ENCODE peak calls at places on chromosomes 11 and 22, in four cellular contexts. B, Q, U and L are unnamed samples.

GRCh38 chr11:45144126-45145082 is 2.0 kb upstream of the PRDM11 start:
- DNase-seq in B (no peak), U (no peak), Q (no peak), L (no peak)

GRCh38 chr11:117717485-117718314 is 79.3 kb downstream of the DSCAML1 start:
- DNase-seq in B (peak), Q (peak), U (no peak), L (peak)

GRCh38 chr11:122853261-122853660 is 15.0 kb downstream of the CRTAM start:
- DNase-seq in Q (no peak), U (no peak), B (no peak), L (no peak)

GRCh38 chr11:35615911-35616900 is 2.1 kb upstream of the FJX1 start:
- DNase-seq in B (peak), Q (no peak), U (no peak), L (peak)

GRCh38 chr11:120383518-120384155 is 47.4 kb downstream of the ARHGEF12 start:
- DNase-seq in B (no peak), Q (no peak), U (no peak), L (no peak)

GRCh38 chr11:98793276-98793675 is 227.5 kb upstream of the CNTN5 start:
- DNase-seq in U (no peak), B (no peak), Q (no peak), L (no peak)

GRCh38 chr11:122267602-122268001 is 151.6 kb upstream of the BLID start:
- DNase-seq in U (no peak), Q (no peak), B (peak), L (no peak)

GRCh38 chr11:35525501-35526175 is at the start of gene PAMR1:
- DNase-seq in U (peak), Q (peak), B (peak), L (no peak)

GRCh38 chr11:61904539-61905048 is 12.8 kb downstream of the RAB3IL1 start:
- DNase-seq in Q (peak), B (peak), U (no peak), L (no peak)

GRCh38 chr11:126080206-126080941 is 17.7 kb upstream of the CDON start:
- DNase-seq in B (no peak), Q (peak), U (no peak), L (no peak)

GRCh38 chr11:548700-549603 is 11.6 kb downstream of the LMNTD2 start:
- DNase-seq in B (no peak), Q (no peak), U (no peak), L (no peak)

GRCh38 chr11:131710511-131710910 is 340.1 kb downstream of the NTM start:
- DNase-seq in U (no peak), Q (no peak), B (no peak), L (no peak)

GRCh38 chr11:116226731-116227130 is 546.1 kb downstream of the BUD13 start:
- DNase-seq in B (no peak), U (no peak), Q (no peak), L (no peak)

GRCh38 chr22:22554324-22555284 is 4.5 kb downstream of the PRAME start:
- DNase-seq in B (no peak), U (no peak), Q (no peak), L (no peak)

GRCh38 chr11:57425565-57426438 is 1.1 kb downstream of the SLC43A3 start:
- DNase-seq in B (no peak), U (peak), Q (peak), L (no peak)

GRCh38 chr22:23279781-23280180 is 99.5 kb downstream of the BCR start:
- DNase-seq in Q (no peak), U (no peak), B (no peak), L (no peak)

DNA sequence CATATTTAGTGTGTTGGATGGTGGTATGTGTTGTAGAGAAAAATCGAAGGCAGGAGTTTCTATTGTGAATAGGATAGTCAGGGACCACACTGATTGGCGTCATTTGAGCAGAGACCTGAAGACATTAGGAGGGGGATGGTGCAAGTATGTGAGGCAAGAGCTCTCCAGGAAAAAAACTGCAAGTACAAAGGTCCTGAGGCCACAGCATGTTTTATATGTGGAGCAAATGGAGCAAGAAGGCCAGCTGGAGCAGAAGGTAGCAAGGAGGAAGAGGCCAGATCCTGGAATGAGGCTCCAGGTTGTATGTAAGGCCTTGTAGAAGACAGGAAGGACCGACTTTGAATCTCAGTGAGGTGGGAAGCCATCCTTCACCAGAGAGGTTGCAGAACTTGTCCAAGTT is 14.2 kb upstream of the MICALL1 start:
- DNase-seq in U (no peak), B (no peak), Q (no peak), L (no peak)
- H3K27ac ChIP-seq in U (no peak), B (no peak), Q (peak), L (peak)

DNA sequence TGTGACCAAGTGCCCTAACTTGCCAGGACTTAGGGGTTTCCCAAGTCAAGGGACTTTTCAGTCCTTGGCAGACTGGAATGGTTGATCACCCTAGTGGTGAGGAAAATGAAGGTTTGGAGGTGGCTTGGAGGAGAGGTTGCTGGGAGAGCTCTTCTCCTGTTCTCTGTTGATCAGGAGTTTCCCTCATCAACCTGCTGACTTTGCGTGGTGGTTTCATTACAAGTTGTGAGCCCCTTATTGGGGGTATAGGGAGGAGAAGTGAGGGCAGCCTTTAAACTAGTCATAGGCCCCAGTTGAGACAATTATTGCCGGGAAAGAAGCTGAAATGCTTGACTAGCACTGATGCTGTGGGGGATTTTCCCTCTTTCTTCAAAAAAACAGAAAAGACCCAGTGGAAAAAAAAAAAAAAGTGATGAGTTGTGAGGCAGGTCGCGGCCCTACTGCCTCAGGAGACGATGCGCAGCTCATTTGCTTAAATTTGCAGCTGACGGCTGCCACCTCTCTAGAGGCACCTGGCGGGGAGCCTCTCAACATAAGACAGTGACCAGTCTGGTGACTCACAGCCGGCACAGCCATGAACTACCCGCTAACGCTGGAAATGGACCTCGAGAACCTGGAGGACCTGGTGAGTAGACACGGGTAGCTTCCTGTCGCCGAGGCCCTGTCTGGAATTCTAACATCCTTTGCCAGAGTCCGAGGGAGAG is at the start of gene CXCR5:
- DNase-seq in Q (no peak), U (no peak), B (no peak), L (peak)
- H3K27ac ChIP-seq in Q (no peak), U (peak), B (no peak), L (no peak)

GRCh38 chr11:114172871-114173444 is 113.4 kb downstream of the ZBTB16 start:
- DNase-seq in Q (no peak), B (peak), U (no peak), L (no peak)
- H3K27ac ChIP-seq in Q (peak), B (peak), U (peak), L (peak)

DNA sequence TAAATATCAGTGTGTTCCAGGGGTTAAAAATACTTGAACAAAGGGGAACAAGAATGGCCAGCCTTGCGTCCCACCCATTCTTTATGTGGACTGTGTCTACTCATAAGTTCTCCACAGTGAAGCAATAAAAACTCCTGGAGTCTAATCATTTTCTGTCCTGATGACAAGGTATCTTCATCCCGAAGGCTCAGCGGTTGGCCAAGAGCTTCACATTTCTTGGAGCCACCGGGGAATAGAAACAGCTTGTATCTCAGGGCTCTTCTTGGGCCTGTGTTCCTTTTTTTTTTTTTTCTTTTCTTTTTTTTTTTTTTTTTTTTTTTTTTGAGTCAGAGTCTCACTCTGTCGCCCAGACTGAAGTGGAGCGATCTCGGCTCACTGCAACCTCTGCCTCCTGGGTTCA is 36.8 kb upstream of the ADORA2A start:
- DNase-seq in U (no peak), Q (no peak), B (no peak), L (no peak)
- H3K27ac ChIP-seq in U (no peak), Q (no peak), B (no peak), L (no peak)

DNA sequence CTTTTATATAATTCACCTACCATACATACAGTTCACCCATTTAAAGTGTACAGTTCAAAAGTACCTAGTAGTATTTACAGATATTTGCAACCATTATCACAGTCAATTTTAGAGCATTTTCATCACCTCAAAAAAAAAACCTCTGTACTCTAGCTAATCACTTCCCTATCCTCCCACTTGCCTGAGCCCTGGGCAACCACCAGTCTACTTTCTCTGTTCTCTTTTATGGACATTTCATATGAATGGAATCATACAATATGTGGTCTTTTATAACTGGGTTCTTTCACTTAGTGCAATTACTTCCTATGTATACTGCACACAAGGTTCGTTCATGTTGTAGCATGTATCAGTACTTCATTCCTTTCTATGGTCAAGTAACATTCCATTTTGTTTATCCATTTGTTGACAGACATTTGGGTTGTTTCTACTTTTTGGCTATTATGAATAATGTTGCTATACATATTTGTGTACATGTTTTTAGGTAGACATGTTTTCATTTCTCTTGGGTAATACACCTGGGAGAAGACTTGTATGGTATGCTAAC is 17.8 kb upstream of the NEU3 start:
- DNase-seq in U (no peak), B (no peak), Q (no peak), L (no peak)
- H3K27ac ChIP-seq in U (no peak), B (no peak), Q (no peak), L (no peak)

DNA sequence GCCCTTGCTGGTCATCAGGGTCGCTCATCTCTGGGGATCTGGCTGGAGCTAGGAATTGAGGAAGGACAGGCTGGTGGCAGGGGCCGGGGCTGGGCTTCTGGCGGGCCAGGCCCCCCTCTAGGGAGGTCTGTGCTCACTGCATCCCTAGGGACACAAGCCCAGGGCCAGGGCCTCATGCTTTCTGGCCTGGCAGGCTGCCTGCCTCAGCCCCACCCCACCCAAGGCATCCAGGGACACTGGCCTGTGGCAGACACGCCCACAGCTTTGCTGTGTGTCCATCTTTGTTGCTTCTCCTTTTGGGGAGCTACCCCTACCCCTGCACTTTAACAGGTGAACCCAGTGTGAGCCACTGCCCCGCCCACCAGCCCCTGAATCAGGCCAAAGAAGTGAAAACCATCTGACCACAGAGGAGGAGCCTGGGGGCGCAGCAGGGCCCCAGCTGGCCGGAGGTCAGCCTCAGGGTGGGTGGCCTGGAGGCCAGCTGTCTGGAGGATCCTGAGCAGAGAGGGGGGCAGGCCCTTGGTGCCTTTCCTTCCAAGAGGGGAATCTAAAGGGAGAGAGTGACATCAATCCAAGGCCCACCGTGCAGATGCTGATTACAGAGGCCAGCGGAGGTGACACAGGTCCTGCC is 26.8 kb upstream of the CELSR1 start:
- DNase-seq in B (no peak), Q (no peak), U (no peak), L (no peak)
- H3K27ac ChIP-seq in B (peak), Q (peak), U (peak), L (no peak)

DNA sequence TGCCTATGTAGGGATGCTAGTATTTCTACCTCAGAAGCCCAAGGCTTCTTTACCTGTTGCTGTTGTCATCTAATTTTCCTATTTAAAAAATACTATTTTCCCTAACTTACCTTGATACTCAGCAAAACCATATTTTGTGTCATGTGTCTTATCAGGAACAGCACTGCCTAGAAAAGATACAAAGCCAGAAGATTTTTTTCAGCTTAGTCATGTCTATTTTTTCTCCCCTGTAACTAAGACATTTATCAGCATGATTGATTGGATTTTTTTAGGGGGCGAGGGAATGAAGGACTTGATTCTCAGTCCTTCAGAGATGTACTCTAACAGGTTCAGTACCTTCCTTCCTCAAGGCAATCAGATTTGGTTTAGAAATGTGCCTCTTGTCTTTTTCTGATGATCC is 3.5 kb upstream of the PIK3IP1 start:
- DNase-seq in U (no peak), B (no peak), Q (no peak), L (no peak)
- H3K27ac ChIP-seq in U (peak), B (peak), Q (peak), L (peak)

DNA sequence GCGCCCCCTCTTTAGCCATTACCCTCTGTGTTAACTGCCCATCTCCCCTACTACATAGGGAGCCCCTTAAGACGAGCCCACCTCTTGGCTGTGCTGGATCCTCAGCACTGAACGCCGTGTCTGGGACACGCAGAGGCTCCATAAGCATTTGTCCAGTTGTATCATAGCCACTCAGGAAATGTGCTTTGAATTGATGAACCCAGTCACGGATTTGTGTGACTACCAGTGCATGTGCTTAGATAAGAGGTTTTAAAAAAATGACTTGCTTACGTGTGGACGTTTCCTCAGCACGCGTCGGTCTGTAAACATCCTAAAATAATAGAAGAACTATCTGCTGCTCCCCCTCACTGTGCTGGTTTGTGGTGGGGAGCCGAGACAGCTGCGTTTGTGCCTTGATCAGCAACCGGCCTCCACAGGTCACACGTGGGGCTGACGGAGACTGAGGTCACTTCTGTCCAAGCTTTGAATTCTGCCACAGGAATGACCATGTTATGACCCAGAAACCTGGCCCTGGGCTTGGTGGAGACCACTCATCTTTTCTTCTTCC is 4.2 kb downstream of the MICAL2 start:
- DNase-seq in B (no peak), U (no peak), Q (no peak), L (no peak)
- H3K27ac ChIP-seq in B (peak), U (peak), Q (no peak), L (peak)